ENCODE peak calls at places on chromosome 10, in eight cellular contexts. G is colonic mucosa; Q is activated CD8-positive, alpha-beta memory T cell treated with anti-CD3 and anti-CD28 coated beads for 4 hours; T is T1000; A is CD4-positive, alpha-beta memory T cell; O is sigmoid colon; H is MV-4-11; E is stimulated activated naive B cell treated with anti-CD40 and anti-IgM and Interleukin-4, amounts not matched to agents 10 μg/mL and 1 μg/mL and 100 μg/mL, for 72 hours. N is an unnamed sample.

GRCh38 chr10:50991496-50992355 is 82.6 kb upstream of the PRKG1 start:
- DNase-seq in O (peak), H (no peak), Q (no peak), E (no peak), G (peak), A (no peak), T (peak), N (peak)

GRCh38 chr10:68861253-68861652 is 33.9 kb downstream of the STOX1 start:
- DNase-seq in T (no peak), H (peak), E (peak), A (peak), G (no peak), O (no peak), Q (no peak), N (no peak)

GRCh38 chr10:13991353-13991752 is 339.4 kb downstream of the FRMD4A start:
- DNase-seq in G (no peak), H (no peak), E (no peak), Q (no peak), A (no peak), O (no peak), T (no peak), N (no peak)

GRCh38 chr10:95635319-95635733 is 21.2 kb downstream of the ALDH18A1 start:
- DNase-seq in T (no peak), O (no peak), Q (no peak), G (no peak), E (no peak), A (no peak), H (no peak), N (no peak)

GRCh38 chr10:13633689-13634088 is 46.9 kb downstream of the PRPF18 start:
- DNase-seq in G (peak), H (peak), E (no peak), Q (no peak), O (peak), T (no peak), A (no peak), N (peak)

GRCh38 chr10:88966785-88967184 is 14.2 kb upstream of the ACTA2 start:
- DNase-seq in Q (no peak), A (no peak), E (no peak), O (peak), H (no peak), G (no peak), T (no peak), N (peak)

GRCh38 chr10:27746364-27747095 is 911 bp upstream of the MKX start:
- DNase-seq in G (no peak), T (no peak), O (no peak), A (no peak), H (no peak), E (no peak), Q (no peak), N (no peak)

GRCh38 chr10:3048114-3049019 is 19.0 kb upstream of the PFKP start:
- DNase-seq in G (no peak), O (no peak), E (no peak), H (no peak), A (no peak), Q (no peak), T (no peak), N (no peak)

GRCh38 chr10:107028249-107028648 is 136.3 kb downstream of the SORCS1 start:
- DNase-seq in G (no peak), Q (no peak), T (no peak), E (no peak), O (no peak), H (peak), A (no peak), N (no peak)

GRCh38 chr10:97574374-97575100 is 2.0 kb downstream of the ANKRD2 start:
- DNase-seq in A (no peak), T (peak), O (no peak), G (peak), H (no peak), Q (no peak), E (no peak), N (peak)

GRCh38 chr10:124697837-124698559 is 46.2 kb downstream of the FAM53B start:
- DNase-seq in G (no peak), H (no peak), Q (no peak), A (peak), T (no peak), O (no peak), E (peak), N (no peak)

GRCh38 chr10:117540640-117541404 is 1.7 kb upstream of the EMX2 start:
- DNase-seq in A (no peak), H (no peak), E (no peak), O (no peak), Q (no peak), G (no peak), T (no peak), N (no peak)

GRCh38 chr10:122462533-122463465 is 1.4 kb downstream of the HTRA1 start:
- DNase-seq in E (no peak), O (peak), Q (no peak), H (no peak), T (no peak), G (peak), A (no peak), N (no peak)

GRCh38 chr10:43389867-43390266 is 18.4 kb downstream of the FXYD4 start:
- DNase-seq in T (no peak), Q (no peak), A (no peak), O (peak), G (no peak), E (no peak), H (no peak), N (no peak)

GRCh38 chr10:13219685-13220670 is 14.2 kb downstream of the UCMA start:
- DNase-seq in H (peak), A (no peak), G (peak), O (peak), Q (no peak), E (no peak), T (no peak), N (peak)

GRCh38 chr10:72053690-72054089 is 34.7 kb downstream of the SPOCK2 start:
- DNase-seq in T (no peak), H (no peak), E (no peak), Q (no peak), O (no peak), A (no peak), G (no peak), N (no peak)

GRCh38 chr10:131641231-131641630 is 259.6 kb upstream of the PPP2R2D start:
- DNase-seq in H (no peak), G (no peak), A (no peak), E (peak), O (no peak), Q (no peak), T (no peak), N (no peak)

GRCh38 chr10:45353176-45353575 is 20.8 kb upstream of the ALOX5 start:
- DNase-seq in E (no peak), T (no peak), H (peak), O (no peak), Q (no peak), A (no peak), G (no peak), N (no peak)

GRCh38 chr10:79329529-79329928 is 17.7 kb upstream of the PPIF start:
- DNase-seq in E (no peak), H (no peak), Q (no peak), O (no peak), T (no peak), G (no peak), A (no peak), N (no peak)

GRCh38 chr10:88089498-88089897 is 226.1 kb downstream of the PTEN start:
- DNase-seq in E (no peak), H (no peak), T (no peak), Q (no peak), G (no peak), A (no peak), O (no peak), N (no peak)

GRCh38 chr10:111030042-111030750 is 46.6 kb upstream of the ADRA2A start:
- DNase-seq in T (no peak), Q (no peak), G (no peak), H (peak), A (no peak), E (no peak), O (no peak), N (no peak)

GRCh38 chr10:14571866-14572507 is 202.7 kb downstream of the FAM107B start:
- DNase-seq in Q (no peak), O (no peak), T (peak), H (peak), E (no peak), A (peak), G (peak), N (no peak)

GRCh38 chr10:51188013-51188412 is 113.7 kb downstream of the PRKG1 start:
- DNase-seq in G (no peak), T (no peak), H (no peak), A (no peak), E (no peak), Q (no peak), O (no peak), N (no peak)

GRCh38 chr10:116113721-116114501 is 159.1 kb downstream of the GFRA1 start:
- DNase-seq in H (no peak), E (no peak), Q (no peak), G (no peak), T (peak), A (no peak), O (no peak), N (no peak)

GRCh38 chr10:7312179-7312857 is 98.5 kb downstream of the SFMBT2 start:
- DNase-seq in H (no peak), A (no peak), E (no peak), T (no peak), G (no peak), Q (no peak), O (no peak), N (no peak)

GRCh38 chr10:124911124-124912051 is 30.5 kb upstream of the ZRANB1 start:
- DNase-seq in E (no peak), A (no peak), Q (no peak), H (no peak), O (no peak), G (no peak), T (no peak), N (no peak)

GRCh38 chr10:123381271-123381670 is 227.1 kb downstream of the BUB3 start:
- DNase-seq in G (no peak), H (peak), O (no peak), Q (no peak), A (no peak), T (no peak), E (no peak), N (no peak)

GRCh38 chr10:62661143-62661542 is 143.4 kb upstream of the ADO start:
- DNase-seq in Q (no peak), T (no peak), O (no peak), A (no peak), G (no peak), H (no peak), E (no peak), N (no peak)

GRCh38 chr10:122469848-122470247 is 8.5 kb downstream of the HTRA1 start:
- DNase-seq in T (no peak), E (no peak), H (no peak), A (no peak), O (no peak), Q (no peak), G (no peak), N (no peak)

GRCh38 chr10:50309342-50309741 is 58.0 kb upstream of the ASAH2 start:
- DNase-seq in H (no peak), Q (no peak), A (no peak), G (no peak), T (no peak), E (no peak), O (no peak), N (no peak)

GRCh38 chr10:11156480-11156879 is 138.8 kb downstream of the CELF2 start:
- DNase-seq in O (no peak), H (no peak), G (no peak), T (no peak), Q (no peak), A (no peak), E (no peak), N (no peak)

GRCh38 chr10:47137311-47137851 is 162.6 kb upstream of the GDF10 start:
- DNase-seq in H (no peak), O (no peak), A (no peak), E (no peak), Q (no peak), G (no peak), T (peak), N (no peak)

GRCh38 chr10:80685355-80685754 is 147.7 kb downstream of the SH2D4B start:
- DNase-seq in E (no peak), T (no peak), G (peak), H (no peak), Q (no peak), O (no peak), A (no peak), N (no peak)

GRCh38 chr10:49093922-49094321 is 21.4 kb downstream of the VSTM4 start:
- DNase-seq in H (no peak), T (no peak), E (no peak), O (no peak), A (no peak), G (no peak), Q (no peak), N (no peak)

GRCh38 chr10:24034571-24034970 is 174.4 kb upstream of the KIAA1217 start:
- DNase-seq in Q (no peak), O (no peak), T (no peak), A (no peak), E (no peak), H (no peak), G (peak), N (no peak)

GRCh38 chr10:57102234-57102633 is 741.2 kb upstream of the ZWINT start:
- DNase-seq in T (no peak), Q (no peak), G (no peak), H (no peak), O (no peak), A (no peak), E (no peak), N (no peak)

GRCh38 chr10:118590334-118590733 is 5.1 kb downstream of the PRLHR start:
- DNase-seq in G (no peak), E (no peak), A (no peak), Q (no peak), O (no peak), H (no peak), T (no peak), N (no peak)

N was measured in transverse colon.